ENCODE peak calls at places on chromosomes 16 and 17, in five cellular contexts. T, B, G, N and Y are unnamed samples.
A peak's percentile ranks its signal among the peaks of the same experiment; 100 is the strongest.

GRCh38 chr16:17327671-17328335 is 143.0 kb downstream of the XYLT1 start:
- DNase-seq in T (no peak), B (no peak), G (no peak), N (no peak), Y (no peak)

GRCh38 chr16:24309222-24309905 is 53.2 kb downstream of the CACNG3 start:
- DNase-seq in T (peak; percentile 16), B (no peak), G (peak; percentile 50), N (no peak), Y (no peak)

GRCh38 chr16:51442140-51442539 is 291.1 kb upstream of the SALL1 start:
- DNase-seq in T (no peak), B (no peak), G (no peak), N (no peak), Y (no peak)

GRCh38 chr16:1156111-1156982 is 3.4 kb downstream of the CACNA1H start:
- DNase-seq in T (no peak), B (no peak), G (no peak), N (no peak), Y (no peak)

GRCh38 chr16:49524578-49525315 is 151.1 kb downstream of the C16orf78 start:
- DNase-seq in T (no peak), B (no peak), G (no peak), N (no peak), Y (no peak)

GRCh38 chr16:29994613-29995329 is 646 bp downstream of the HIRIP3 start:
- DNase-seq in T (peak; percentile 90), B (no peak), G (no peak), N (no peak), Y (no peak)

GRCh38 chr16:35737076-35737475 is 2277.7 kb downstream of the TP53TG3F start:
- DNase-seq in T (no peak), B (no peak), G (no peak), N (no peak), Y (no peak)

GRCh38 chr16:296806-297510 is 14.0 kb downstream of the PDIA2 start:
- DNase-seq in T (no peak), B (no peak), G (no peak), N (no peak), Y (no peak)

GRCh38 chr17:73029021-73029420 is 63.5 kb downstream of the SLC39A11 start:
- DNase-seq in T (no peak), B (no peak), G (no peak), N (no peak), Y (no peak)

GRCh38 chr17:75151893-75152292 is 2.4 kb downstream of the JPT1 start:
- DNase-seq in T (peak; percentile 9), B (peak; percentile 35), G (no peak), N (no peak), Y (no peak)

GRCh38 chr16:46748775-46749705 is 896 bp upstream of the MYLK3 start:
- DNase-seq in T (no peak), B (no peak), G (no peak), N (no peak), Y (peak; percentile 24)

GRCh38 chr17:27153005-27153404 is 140.9 kb upstream of the WSB1 start:
- DNase-seq in T (no peak), B (no peak), G (no peak), N (no peak), Y (no peak)

GRCh38 chr16:53502331-53503269 is at the start of gene AKTIP:
- DNase-seq in T (peak; percentile 55), B (peak; percentile 74), G (no peak), N (no peak), Y (no peak)

GRCh38 chr16:69073181-69073669 is 32.2 kb upstream of the HAS3 start:
- DNase-seq in T (no peak), B (no peak), G (peak; percentile 38), N (no peak), Y (no peak)

GRCh38 chr17:68657166-68657940 is 56.2 kb upstream of the FAM20A start:
- DNase-seq in T (no peak), B (no peak), G (no peak), N (no peak), Y (no peak)

GRCh38 chr17:8068736-8069586 is 18.6 kb downstream of the ALOX12B start:
- DNase-seq in T (no peak), B (no peak), G (no peak), N (no peak), Y (no peak)

GRCh38 chr16:53988136-53988535 is 284.2 kb downstream of the FTO start:
- DNase-seq in T (no peak), B (no peak), G (no peak), N (no peak), Y (no peak)

GRCh38 chr17:35188111-35188510 is 6.1 kb downstream of the SLC35G3 start:
- DNase-seq in T (no peak), B (no peak), G (no peak), N (no peak), Y (no peak)

GRCh38 chr17:78358538-78359215 is 1.2 kb downstream of the SOCS3 start:
- DNase-seq in T (no peak), B (peak; percentile 67), G (no peak), N (no peak), Y (no peak)

DNA sequence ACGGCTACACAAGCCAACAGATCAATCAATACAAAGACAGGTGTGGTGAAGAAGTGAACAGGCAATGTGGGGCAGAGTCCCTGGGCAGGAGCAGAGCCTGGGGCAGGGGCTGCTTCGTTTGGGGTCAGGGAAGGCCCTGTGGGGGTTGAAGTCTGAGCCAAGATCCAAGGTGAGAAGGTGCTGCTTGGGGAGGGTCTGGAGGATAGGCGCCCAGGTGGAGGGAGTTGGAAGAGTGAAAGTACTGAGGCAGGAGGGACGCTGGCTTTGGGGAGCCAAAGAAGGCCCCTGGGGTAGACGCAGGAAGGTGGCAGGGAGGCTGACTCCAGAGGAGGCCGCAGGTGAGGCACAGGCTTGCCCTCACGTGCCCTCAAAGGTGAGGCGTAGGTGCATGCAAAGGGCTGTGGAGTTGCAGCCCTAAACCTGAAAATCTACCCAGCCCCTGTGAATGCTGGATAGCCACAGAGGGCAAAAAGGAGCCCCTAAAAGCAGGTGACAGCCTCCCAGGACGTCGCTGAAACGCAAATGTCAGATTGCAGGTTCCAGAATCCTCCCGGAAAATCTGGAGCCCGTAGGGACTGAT is 33.3 kb downstream of the WFDC1 start:
- DNase-seq in T (no peak), B (no peak), G (no peak), N (no peak), Y (no peak)
- TF ChIP-seq CREB1 in T (no peak), B (no peak), G (no peak), N (no peak), Y (no peak)

GRCh38 chr16:11583889-11584565 is 2.7 kb downstream of the LITAF start:
- DNase-seq in T (no peak), B (no peak), G (peak; percentile 52), N (no peak), Y (no peak)
- H3K4me1 ChIP-seq in T (no peaks in the 10 kb centered on the region), B (peaks cover 49% of the 10 kb centered on the region), G (peaks cover 73% of the 10 kb centered on the region), N (peaks cover 28% of the 10 kb centered on the region), Y (peaks cover 26% of the 10 kb centered on the region)

GRCh38 chr17:81018044-81018802 is 16.7 kb upstream of the BAIAP2 start:
- DNase-seq in T (peak; percentile 55), B (no peak), G (no peak), N (no peak), Y (peak; percentile 4)

GRCh38 chr17:81021531-81022370 is 13.2 kb upstream of the BAIAP2 start:
- DNase-seq in T (no peak), B (no peak), G (no peak), N (no peak), Y (no peak)

GRCh38 chr17:81020767-81021497 is 14.0 kb upstream of the BAIAP2 start:
- DNase-seq in T (peak; percentile 64), B (no peak), G (no peak), N (no peak), Y (no peak)

GRCh38 chr17:81020443-81020766 is 14.5 kb upstream of the BAIAP2 start:
- DNase-seq in T (no peak), B (no peak), G (no peak), N (no peak), Y (no peak)

DNA sequence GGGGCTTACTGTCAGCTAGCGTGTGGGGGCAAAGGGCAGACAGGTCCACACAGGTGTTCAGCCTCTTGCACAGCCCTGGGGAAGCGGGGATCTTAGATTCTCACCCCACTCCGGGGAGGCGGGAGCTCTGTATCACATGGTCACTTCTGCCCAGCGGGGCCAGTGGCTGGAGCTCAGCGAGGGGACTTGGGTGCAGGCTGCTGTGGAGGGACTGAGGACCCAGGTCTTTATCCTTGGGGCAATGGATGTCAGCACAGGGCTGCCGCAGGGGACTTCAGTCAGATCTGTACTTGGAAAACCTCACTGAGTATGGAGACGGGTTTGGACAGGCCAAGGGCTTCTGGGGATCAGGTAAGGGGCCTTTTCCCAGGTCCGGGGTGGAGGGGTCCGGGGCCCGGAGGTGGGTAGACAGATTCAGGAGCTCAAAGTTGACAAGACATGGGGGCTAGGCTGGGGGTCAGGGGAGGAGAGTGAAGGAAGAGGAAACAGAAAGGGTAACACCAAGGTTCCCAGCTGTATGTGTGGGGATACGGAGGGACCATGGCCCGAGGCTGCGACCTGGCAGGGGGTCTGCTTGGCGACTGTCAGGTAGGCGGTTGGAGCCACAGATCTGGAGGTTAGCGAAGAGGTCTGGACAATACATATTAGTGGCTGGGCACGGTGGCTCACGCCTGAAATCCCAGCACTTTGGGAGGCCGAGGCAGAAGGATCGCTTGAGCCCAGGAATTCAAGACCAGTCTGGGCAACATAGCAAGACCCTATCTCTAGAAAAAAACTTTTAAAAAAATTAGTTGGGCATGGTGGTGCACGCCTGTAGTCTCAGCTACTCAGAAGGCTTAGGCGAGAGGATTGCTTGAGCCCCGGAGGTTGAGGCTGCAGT is 15.1 kb upstream of the BAIAP2 start:
- DNase-seq in T (no peak), B (no peak), G (no peak), N (no peak), Y (no peak)
- TF ChIP-seq CREB1 in T (no peak), B (no peak), G (no peak), N (no peak), Y (no peak)

DNA sequence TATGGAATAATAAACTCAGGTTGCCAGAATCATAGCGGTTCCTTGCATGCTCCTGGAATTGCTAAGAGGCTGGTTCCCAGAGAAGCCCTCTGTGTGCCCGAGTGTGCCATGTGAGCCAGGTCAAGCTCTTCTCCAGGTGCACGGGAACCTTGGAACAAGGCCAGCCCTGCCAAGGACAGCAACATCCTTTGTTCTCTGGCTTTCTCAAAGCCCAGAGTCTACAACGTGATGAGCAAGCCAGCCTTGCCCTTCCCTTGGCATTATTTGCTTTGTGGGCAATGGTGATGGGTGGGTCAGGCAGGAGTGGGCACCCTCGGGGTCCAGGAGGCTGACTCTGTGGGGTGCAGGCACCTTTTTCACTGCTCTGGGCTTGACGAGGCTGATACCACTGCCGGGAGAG is 14.2 kb upstream of the SEC14L1 start:
- DNase-seq in T (no peak), B (no peak), G (no peak), N (no peak), Y (no peak)
- H3K4me1 ChIP-seq in T (peaks cover 40% of the 10 kb centered on the region), B (no peaks in the 10 kb centered on the region), G (peaks cover 56% of the 10 kb centered on the region), N (no peaks in the 10 kb centered on the region), Y (peaks cover 5% of the 10 kb centered on the region)

DNA sequence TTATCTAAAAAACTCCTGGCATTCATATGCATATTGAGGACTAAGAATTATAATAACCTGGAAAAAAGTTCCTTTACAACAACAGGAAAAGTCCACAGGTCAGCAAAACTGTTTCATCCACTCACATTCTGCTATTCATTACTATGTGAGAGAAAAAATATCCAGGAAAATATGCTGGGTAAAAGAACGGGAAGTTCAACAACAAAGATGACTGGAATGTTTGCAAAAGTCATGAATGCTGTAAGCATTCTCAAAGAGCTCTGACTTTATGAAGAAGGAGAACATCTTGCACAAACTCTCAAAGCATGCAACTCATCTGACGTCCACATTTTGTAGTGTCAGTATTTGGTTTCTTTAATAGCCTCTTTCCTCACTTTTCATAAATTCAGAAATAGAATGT is 56.9 kb upstream of the ALDH3A1 start:
- DNase-seq in T (no peak), B (no peak), G (no peak), N (no peak), Y (no peak)
- TF ChIP-seq CREB1 in T (no peak), B (no peak), G (no peak), N (no peak), Y (no peak)